ENCODE peak calls at places on chromosome 11, in five cellular contexts. T is IMR-90, A is K562, S is HCT116, X is endothelial cell of umbilical vein. Y is an unnamed sample. For H3K4me1, the result is how much of the 10 kb centered on the place peaks cover.

GRCh38 chr11:92727123-92727522 is 242.3 kb upstream of the MTNR1B start:
- DNase-seq in T (no peak), A (no peak), S (no peak), X (no peak), Y (no peak)

GRCh38 chr11:61347916-61348461 is 13.7 kb downstream of the CYB561A3 start:
- DNase-seq in T (no peak), A (no peak), S (no peak), X (peak), Y (no peak)

GRCh38 chr11:64880240-64881001 is 2.0 kb upstream of the EHD1 start:
- DNase-seq in T (no peak), A (no peak), S (no peak), X (no peak), Y (no peak)

GRCh38 chr11:17790453-17790852 is 55.9 kb downstream of the KCNC1 start:
- DNase-seq in T (peak), A (no peak), S (no peak), X (no peak), Y (no peak)

GRCh38 chr11:105673089-105673488 is 63.2 kb downstream of the GRIA4 start:
- DNase-seq in T (peak), A (peak), S (no peak), X (peak), Y (peak)

GRCh38 chr11:43933608-43934358 is 8.7 kb upstream of the C11orf96 start:
- DNase-seq in T (peak), A (no peak), S (no peak), X (no peak), Y (no peak)

GRCh38 chr11:96254087-96254486 is 88.9 kb downstream of the MAML2 start:
- DNase-seq in T (peak), A (no peak), S (no peak), X (peak), Y (no peak)

GRCh38 chr11:1349074-1349931 is 39.9 kb upstream of the TOLLIP start:
- DNase-seq in T (no peak), A (no peak), S (no peak), X (no peak), Y (no peak)

GRCh38 chr11:8567597-8568198 is 26.3 kb downstream of the STK33 start:
- DNase-seq in T (peak), A (no peak), S (no peak), X (peak), Y (no peak)

GRCh38 chr11:88480217-88480616 is 142.7 kb upstream of the CTSC start:
- DNase-seq in T (peak), A (no peak), S (no peak), X (peak), Y (no peak)

GRCh38 chr11:83938148-83938547 is 652.0 kb upstream of the CCDC90B start:
- DNase-seq in T (no peak), A (no peak), S (no peak), X (no peak), Y (no peak)

GRCh38 chr11:126630893-126631292 is 275.4 kb downstream of the ST3GAL4 start:
- DNase-seq in T (no peak), A (no peak), S (no peak), X (no peak), Y (no peak)

GRCh38 chr11:126627376-126627775 is 271.9 kb downstream of the ST3GAL4 start:
- DNase-seq in T (no peak), A (no peak), S (no peak), X (no peak), Y (no peak)

GRCh38 chr11:126628450-126628789 is 272.9 kb downstream of the ST3GAL4 start:
- DNase-seq in T (no peak), A (no peak), S (no peak), X (no peak), Y (no peak)

GRCh38 chr11:126630488-126630887 is 275.0 kb downstream of the ST3GAL4 start:
- DNase-seq in T (no peak), A (no peak), S (no peak), X (no peak), Y (no peak)

DNA sequence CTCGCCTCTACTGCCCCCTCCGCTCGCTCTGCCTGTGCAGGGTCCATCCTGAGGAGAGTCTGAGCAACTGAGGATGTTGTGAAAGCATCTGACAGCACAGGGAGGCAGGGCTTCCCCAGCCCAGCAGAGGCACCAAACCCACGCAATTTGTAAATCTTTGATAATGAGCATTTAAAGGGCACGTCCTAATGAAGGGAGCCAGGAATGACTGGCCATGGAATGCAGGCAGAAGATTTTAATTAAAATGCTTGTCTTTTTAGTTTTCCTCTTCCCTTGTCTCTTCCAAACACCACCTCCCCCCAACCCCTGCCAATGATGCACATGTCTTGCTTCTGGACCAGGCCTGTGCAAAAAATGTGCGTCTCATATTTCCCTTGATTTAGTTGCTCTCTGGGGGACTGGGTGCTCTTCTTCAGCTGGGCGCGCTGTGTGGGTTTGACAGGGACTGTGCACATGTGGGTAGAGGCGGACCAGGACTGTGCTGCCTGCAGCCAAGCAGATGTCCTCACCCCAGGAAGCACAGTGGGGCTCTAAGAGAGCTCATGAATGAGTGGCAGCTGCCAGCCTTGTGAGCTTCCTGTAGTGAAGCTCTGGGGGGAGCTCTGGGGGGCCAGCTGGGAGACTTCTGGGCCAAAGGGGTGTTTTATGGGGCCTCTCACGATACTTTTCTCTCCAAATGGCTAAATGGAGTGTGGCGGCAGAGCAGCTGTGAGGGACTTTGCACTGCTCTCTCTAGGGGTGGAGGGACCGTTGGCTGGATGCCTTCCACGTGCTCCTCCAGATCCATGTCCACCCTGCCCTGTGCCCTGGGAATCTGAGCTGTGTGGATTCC is 273.5 kb downstream of the ST3GAL4 start:
- DNase-seq in T (peak), A (no peak), S (no peak), X (no peak), Y (no peak)
- H3K4me3 ChIP-seq in T (no peak), A (no peak), S (no peak), X (no peak), Y (no peak)

DNA sequence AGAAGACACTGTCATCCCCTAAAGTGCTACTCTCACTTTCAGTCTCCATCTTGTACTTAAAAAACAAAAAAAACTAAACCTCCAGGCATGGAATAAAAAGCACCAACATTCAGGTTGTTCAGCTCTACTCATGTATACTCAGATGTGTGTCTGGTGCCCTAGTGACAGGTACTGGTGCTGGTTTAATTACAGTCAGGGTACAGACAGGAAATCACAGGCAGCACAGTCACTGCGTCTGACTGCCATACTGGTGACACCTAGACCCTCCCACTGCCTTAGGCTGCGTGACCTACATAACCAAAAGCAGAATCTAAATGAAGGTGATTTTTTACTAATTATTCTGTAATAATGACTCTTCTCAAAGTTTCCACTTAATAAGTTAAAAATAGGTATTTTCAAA is at the start of gene ARHGAP32:
- DNase-seq in T (no peak), A (no peak), S (no peak), X (no peak), Y (no peak)
- H2AFZ ChIP-seq in T (no peak), A (no peak), S (no peak), X (no peak), Y (no peak)

GRCh38 chr11:129946965-129947364 is 51.6 kb upstream of the NFRKB start:
- DNase-seq in T (no peak), A (no peak), S (no peak), X (no peak), Y (no peak)

GRCh38 chr11:129946256-129946655 is 50.9 kb upstream of the NFRKB start:
- DNase-seq in T (peak), A (no peak), S (no peak), X (no peak), Y (no peak)

GRCh38 chr11:129944696-129945095 is 49.3 kb upstream of the NFRKB start:
- DNase-seq in T (no peak), A (no peak), S (no peak), X (no peak), Y (no peak)

GRCh38 chr11:129947474-129947873 is 52.1 kb upstream of the NFRKB start:
- DNase-seq in T (no peak), A (no peak), S (no peak), X (no peak), Y (no peak)

DNA sequence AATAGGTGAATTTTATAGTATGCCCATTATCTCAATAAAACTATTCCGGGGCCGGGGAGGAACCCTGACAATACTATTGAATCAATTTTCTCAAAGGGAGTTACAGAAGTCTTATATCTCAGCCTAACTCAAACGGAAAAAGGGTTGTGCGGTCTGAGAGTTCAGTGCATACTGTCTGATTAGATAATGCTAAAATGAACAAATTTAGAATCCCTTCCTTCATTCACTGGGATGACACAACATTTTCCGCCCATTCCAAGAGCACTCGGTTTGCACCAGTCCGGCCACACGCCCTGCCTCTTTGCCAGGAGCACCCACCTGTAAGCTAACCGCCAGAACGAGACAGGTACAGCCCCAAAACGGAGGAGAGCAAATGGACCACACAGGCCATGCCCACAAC is 50.0 kb upstream of the NFRKB start:
- DNase-seq in T (no peak), A (no peak), S (no peak), X (no peak), Y (no peak)
- H3K4me1 ChIP-seq in T (under half), A (under half), S (under half), X (under half), Y (under half)

DNA sequence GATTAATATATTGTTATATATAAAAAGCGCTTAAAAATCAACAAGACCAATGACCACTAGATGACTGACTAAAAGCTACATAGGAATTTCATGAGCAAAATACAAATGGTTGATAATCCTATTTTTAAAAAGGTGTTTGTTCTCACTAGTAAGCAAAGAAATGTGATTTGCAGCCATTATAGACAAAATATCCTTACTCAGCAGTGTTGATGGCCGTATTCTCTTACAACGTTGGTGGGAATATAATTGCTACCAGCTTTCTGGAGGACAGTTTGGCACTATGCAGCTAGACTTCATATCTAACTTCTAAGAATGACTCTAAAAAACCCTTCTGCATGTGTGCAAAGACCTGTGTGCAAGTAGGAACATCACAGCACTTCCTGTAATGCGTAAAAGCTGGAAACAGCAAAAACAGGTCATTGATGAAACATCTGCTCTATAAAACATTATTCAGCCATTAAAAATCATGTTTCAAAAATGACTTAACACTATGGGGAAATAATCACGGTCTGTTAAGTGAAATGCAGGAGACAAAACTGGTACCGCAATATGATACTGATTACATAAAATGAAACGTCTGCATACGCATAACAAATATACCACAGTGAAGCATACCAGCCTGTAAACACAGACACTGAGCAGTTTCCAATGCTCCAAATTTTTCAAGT is 70.1 kb upstream of the LINC01488 start:
- DNase-seq in T (no peak), A (no peak), S (no peak), X (no peak), Y (no peak)
- H3K4me3 ChIP-seq in T (no peak), A (no peak), S (no peak), X (no peak), Y (no peak)

Y was measured in neuronal stem cell.